ENCODE peak calls at places on chromosomes 3 and 15, in ten cellular contexts. One of them, this sample, is unnamed.
A peak's percentile ranks its signal among the peaks of the same experiment; 100 is the strongest.

GRCh38 chr3:31776016-31776415 is 205.0 kb downstream of the OSBPL10 start:
- DNase-seq in psoas muscle: no peak
- DNase-seq in astrocyte: no peak
- DNase-seq in mucosa of descending colon: no peak
- DNase-seq in colonic mucosa: no peak
- DNase-seq in IMR-90: no peak
- DNase-seq in sigmoid colon: no peak
- DNase-seq in stomach: no peak
- DNase-seq in right lobe of liver: no peak
- DNase-seq in brain microvascular endothelial cell: no peak
- DNase-seq in this sample: peak; percentile 28

GRCh38 chr15:101192081-101192480 is 59.8 kb downstream of the CHSY1 start:
- DNase-seq in brain microvascular endothelial cell: no peak
- DNase-seq in colonic mucosa: no peak
- DNase-seq in stomach: no peak
- DNase-seq in astrocyte: no peak
- DNase-seq in IMR-90: no peak
- DNase-seq in right lobe of liver: no peak
- DNase-seq in mucosa of descending colon: no peak
- DNase-seq in sigmoid colon: no peak
- DNase-seq in psoas muscle: no peak
- DNase-seq in this sample: peak; percentile 66

GRCh38 chr15:28888900-28889299 is 3.1 kb downstream of the APBA2 start:
- DNase-seq in right lobe of liver: no peak
- DNase-seq in colonic mucosa: no peak
- DNase-seq in astrocyte: no peak
- DNase-seq in brain microvascular endothelial cell: no peak
- DNase-seq in IMR-90: no peak
- DNase-seq in stomach: no peak
- DNase-seq in psoas muscle: no peak
- DNase-seq in mucosa of descending colon: no peak
- DNase-seq in sigmoid colon: peak; percentile 45
- DNase-seq in this sample: no peak

GRCh38 chr3:161915283-161915682 is 418.7 kb downstream of the OTOL1 start:
- DNase-seq in right lobe of liver: no peak
- DNase-seq in IMR-90: no peak
- DNase-seq in psoas muscle: no peak
- DNase-seq in sigmoid colon: no peak
- DNase-seq in brain microvascular endothelial cell: no peak
- DNase-seq in astrocyte: no peak
- DNase-seq in mucosa of descending colon: no peak
- DNase-seq in stomach: no peak
- DNase-seq in colonic mucosa: no peak
- DNase-seq in this sample: no peak

GRCh38 chr15:66655997-66656396 is 46.0 kb upstream of the SMAD6 start:
- DNase-seq in brain microvascular endothelial cell: no peak
- DNase-seq in astrocyte: no peak
- DNase-seq in right lobe of liver: no peak
- DNase-seq in mucosa of descending colon: no peak
- DNase-seq in stomach: no peak
- DNase-seq in colonic mucosa: no peak
- DNase-seq in IMR-90: no peak
- DNase-seq in sigmoid colon: no peak
- DNase-seq in psoas muscle: no peak
- DNase-seq in this sample: peak; percentile 18

GRCh38 chr3:42803800-42804112 is 534 bp downstream of the HIGD1A start:
- DNase-seq in stomach: peak; percentile 43
- DNase-seq in right lobe of liver: peak; percentile 55
- DNase-seq in sigmoid colon: no peak
- DNase-seq in psoas muscle: no peak
- DNase-seq in brain microvascular endothelial cell: peak; percentile 16
- DNase-seq in IMR-90: no peak
- DNase-seq in colonic mucosa: peak; percentile 57
- DNase-seq in mucosa of descending colon: peak; percentile 71
- DNase-seq in astrocyte: no peak
- DNase-seq in this sample: no peak

GRCh38 chr3:66622756-66623452 is 122.1 kb upstream of the LRIG1 start:
- DNase-seq in stomach: no peak
- DNase-seq in mucosa of descending colon: no peak
- DNase-seq in right lobe of liver: no peak
- DNase-seq in colonic mucosa: peak; percentile 56
- DNase-seq in astrocyte: no peak
- DNase-seq in brain microvascular endothelial cell: no peak
- DNase-seq in psoas muscle: no peak
- DNase-seq in IMR-90: no peak
- DNase-seq in sigmoid colon: no peak
- DNase-seq in this sample: no peak

GRCh38 chr3:46110701-46111493 is 83.6 kb upstream of the XCR1 start:
- DNase-seq in colonic mucosa: peak; percentile 67
- DNase-seq in sigmoid colon: no peak
- DNase-seq in psoas muscle: no peak
- DNase-seq in mucosa of descending colon: no peak
- DNase-seq in IMR-90: peak; percentile 65
- DNase-seq in stomach: no peak
- DNase-seq in astrocyte: peak; percentile 83
- DNase-seq in brain microvascular endothelial cell: peak; percentile 37
- DNase-seq in right lobe of liver: peak; percentile 47
- DNase-seq in this sample: peak; percentile 55

GRCh38 chr3:107999215-107999775 is 91.5 kb downstream of the CD47 start:
- DNase-seq in psoas muscle: no peak
- DNase-seq in astrocyte: peak; percentile 34
- DNase-seq in right lobe of liver: no peak
- DNase-seq in stomach: peak; percentile 46
- DNase-seq in IMR-90: no peak
- DNase-seq in sigmoid colon: no peak
- DNase-seq in brain microvascular endothelial cell: no peak
- DNase-seq in mucosa of descending colon: no peak
- DNase-seq in colonic mucosa: no peak
- DNase-seq in this sample: peak; percentile 88

GRCh38 chr3:21484323-21485154 is 266.5 kb downstream of the ZNF385D start:
- DNase-seq in mucosa of descending colon: no peak
- DNase-seq in psoas muscle: peak; percentile 13
- DNase-seq in right lobe of liver: no peak
- DNase-seq in colonic mucosa: peak; percentile 27
- DNase-seq in sigmoid colon: no peak
- DNase-seq in brain microvascular endothelial cell: peak; percentile 78
- DNase-seq in IMR-90: peak; percentile 62
- DNase-seq in astrocyte: peak; percentile 55
- DNase-seq in stomach: peak; percentile 65
- DNase-seq in this sample: peak; percentile 62

GRCh38 chr3:193134895-193135294 is 106.1 kb upstream of the PLAAT1 start:
- DNase-seq in brain microvascular endothelial cell: peak; percentile 78
- DNase-seq in stomach: no peak
- DNase-seq in right lobe of liver: no peak
- DNase-seq in astrocyte: peak; percentile 89
- DNase-seq in mucosa of descending colon: no peak
- DNase-seq in colonic mucosa: no peak
- DNase-seq in sigmoid colon: no peak
- DNase-seq in psoas muscle: peak; percentile 12
- DNase-seq in IMR-90: peak; percentile 53
- DNase-seq in this sample: peak; percentile 86

GRCh38 chr3:41196499-41197410 is 2.5 kb upstream of the CTNNB1 start:
- DNase-seq in stomach: no peak
- DNase-seq in astrocyte: no peak
- DNase-seq in IMR-90: no peak
- DNase-seq in sigmoid colon: no peak
- DNase-seq in brain microvascular endothelial cell: no peak
- DNase-seq in colonic mucosa: no peak
- DNase-seq in right lobe of liver: no peak
- DNase-seq in psoas muscle: no peak
- DNase-seq in mucosa of descending colon: no peak
- DNase-seq in this sample: no peak

GRCh38 chr3:190307164-190307545 is 15.1 kb downstream of the CLDN1 start:
- DNase-seq in colonic mucosa: no peak
- DNase-seq in IMR-90: no peak
- DNase-seq in right lobe of liver: no peak
- DNase-seq in astrocyte: no peak
- DNase-seq in sigmoid colon: no peak
- DNase-seq in mucosa of descending colon: no peak
- DNase-seq in stomach: no peak
- DNase-seq in brain microvascular endothelial cell: no peak
- DNase-seq in psoas muscle: no peak
- DNase-seq in this sample: peak; percentile 53

GRCh38 chr3:64022451-64023186 is 675 bp downstream of the PSMD6 start:
- DNase-seq in colonic mucosa: peak; percentile 20
- DNase-seq in astrocyte: no peak
- DNase-seq in IMR-90: no peak
- DNase-seq in psoas muscle: no peak
- DNase-seq in mucosa of descending colon: no peak
- DNase-seq in sigmoid colon: no peak
- DNase-seq in brain microvascular endothelial cell: no peak
- DNase-seq in stomach: no peak
- DNase-seq in right lobe of liver: peak; percentile 23
- DNase-seq in this sample: peak; percentile 32

GRCh38 chr3:70281663-70282062 is 30.8 kb downstream of the MDFIC2 start:
- DNase-seq in psoas muscle: no peak
- DNase-seq in IMR-90: peak; percentile 15
- DNase-seq in stomach: no peak
- DNase-seq in sigmoid colon: no peak
- DNase-seq in astrocyte: peak; percentile 64
- DNase-seq in mucosa of descending colon: no peak
- DNase-seq in brain microvascular endothelial cell: peak; percentile 32
- DNase-seq in colonic mucosa: no peak
- DNase-seq in right lobe of liver: no peak
- DNase-seq in this sample: peak; percentile 74

GRCh38 chr3:145015243-145015642 is 1043.6 kb downstream of the DIPK2A start:
- DNase-seq in astrocyte: peak; percentile 32
- DNase-seq in mucosa of descending colon: no peak
- DNase-seq in colonic mucosa: no peak
- DNase-seq in psoas muscle: no peak
- DNase-seq in IMR-90: peak; percentile 41
- DNase-seq in brain microvascular endothelial cell: peak; percentile 53
- DNase-seq in sigmoid colon: no peak
- DNase-seq in stomach: no peak
- DNase-seq in right lobe of liver: no peak
- DNase-seq in this sample: peak; percentile 10

GRCh38 chr15:40443255-40443654 is 2.5 kb downstream of the BAHD1 start:
- DNase-seq in stomach: no peak
- DNase-seq in astrocyte: no peak
- DNase-seq in colonic mucosa: no peak
- DNase-seq in sigmoid colon: no peak
- DNase-seq in right lobe of liver: no peak
- DNase-seq in IMR-90: no peak
- DNase-seq in mucosa of descending colon: no peak
- DNase-seq in psoas muscle: no peak
- DNase-seq in brain microvascular endothelial cell: no peak
- DNase-seq in this sample: no peak

GRCh38 chr15:58697220-58697619 is 52.3 kb downstream of the ADAM10 start:
- DNase-seq in mucosa of descending colon: no peak
- DNase-seq in brain microvascular endothelial cell: no peak
- DNase-seq in sigmoid colon: no peak
- DNase-seq in right lobe of liver: no peak
- DNase-seq in astrocyte: no peak
- DNase-seq in psoas muscle: no peak
- DNase-seq in colonic mucosa: no peak
- DNase-seq in IMR-90: no peak
- DNase-seq in stomach: no peak
- DNase-seq in this sample: no peak
- H3K4me3 ChIP-seq in mucosa of descending colon: no peak overlapping the region
- H3K4me3 ChIP-seq in brain microvascular endothelial cell: no peak overlapping the region
- H3K4me3 ChIP-seq in sigmoid colon: no peak overlapping the region
- H3K4me3 ChIP-seq in right lobe of liver: no peak overlapping the region
- H3K4me3 ChIP-seq in astrocyte: no peak overlapping the region
- H3K4me3 ChIP-seq in psoas muscle: no peak overlapping the region
- H3K4me3 ChIP-seq in colonic mucosa: no peak overlapping the region
- H3K4me3 ChIP-seq in IMR-90: no peak overlapping the region
- H3K4me3 ChIP-seq in stomach: no peak overlapping the region
- H3K4me3 ChIP-seq in this sample: no peak overlapping the region

GRCh38 chr15:99707481-99708270 is 25.6 kb downstream of the LYSMD4 start:
- DNase-seq in brain microvascular endothelial cell: no peak
- DNase-seq in sigmoid colon: no peak
- DNase-seq in right lobe of liver: no peak
- DNase-seq in stomach: no peak
- DNase-seq in colonic mucosa: no peak
- DNase-seq in IMR-90: peak; percentile 72
- DNase-seq in astrocyte: peak; percentile 60
- DNase-seq in psoas muscle: no peak
- DNase-seq in mucosa of descending colon: no peak
- DNase-seq in this sample: peak; percentile 69

GRCh38 chr15:99704444-99704838 is 28.8 kb downstream of the LYSMD4 start:
- DNase-seq in IMR-90: peak; percentile 90
- DNase-seq in mucosa of descending colon: no peak
- DNase-seq in psoas muscle: no peak
- DNase-seq in right lobe of liver: no peak
- DNase-seq in brain microvascular endothelial cell: peak; percentile 87
- DNase-seq in astrocyte: peak; percentile 70
- DNase-seq in sigmoid colon: no peak
- DNase-seq in colonic mucosa: peak; percentile 46
- DNase-seq in stomach: no peak
- DNase-seq in this sample: peak; percentile 88

GRCh38 chr15:99702895-99703602 is 30.2 kb downstream of the LYSMD4 start:
- DNase-seq in IMR-90: peak; percentile 53
- DNase-seq in colonic mucosa: no peak
- DNase-seq in mucosa of descending colon: no peak
- DNase-seq in astrocyte: peak; percentile 60
- DNase-seq in stomach: no peak
- DNase-seq in brain microvascular endothelial cell: no peak
- DNase-seq in right lobe of liver: no peak
- DNase-seq in sigmoid colon: no peak
- DNase-seq in psoas muscle: no peak
- DNase-seq in this sample: peak; percentile 41

GRCh38 chr15:99706557-99707303 is 26.5 kb downstream of the LYSMD4 start:
- DNase-seq in psoas muscle: no peak
- DNase-seq in mucosa of descending colon: no peak
- DNase-seq in stomach: no peak
- DNase-seq in astrocyte: no peak
- DNase-seq in colonic mucosa: no peak
- DNase-seq in brain microvascular endothelial cell: no peak
- DNase-seq in sigmoid colon: no peak
- DNase-seq in right lobe of liver: no peak
- DNase-seq in IMR-90: no peak
- DNase-seq in this sample: no peak

GRCh38 chr15:99703603-99704443 is 29.4 kb downstream of the LYSMD4 start:
- DNase-seq in mucosa of descending colon: no peak
- DNase-seq in stomach: no peak
- DNase-seq in psoas muscle: no peak
- DNase-seq in right lobe of liver: no peak
- DNase-seq in astrocyte: peak; percentile 87
- DNase-seq in sigmoid colon: no peak
- DNase-seq in colonic mucosa: no peak
- DNase-seq in IMR-90: peak; percentile 95
- DNase-seq in brain microvascular endothelial cell: peak; percentile 89
- DNase-seq in this sample: peak; percentile 94
- TF ChIP-seq CTCF in mucosa of descending colon: no peak
- TF ChIP-seq CTCF in stomach: no peak
- TF ChIP-seq CTCF in psoas muscle: peak; percentile 71
- TF ChIP-seq CTCF in right lobe of liver: peak; percentile 86
- TF ChIP-seq CTCF in astrocyte: peak; percentile 77
- TF ChIP-seq CTCF in sigmoid colon: peak; percentile 44
- TF ChIP-seq CTCF in colonic mucosa: no peak
- TF ChIP-seq CTCF in IMR-90: peak; percentile 73
- TF ChIP-seq CTCF in brain microvascular endothelial cell: peak; percentile 65
- TF ChIP-seq CTCF in this sample: peak; percentile 50

GRCh38 chr15:74454764-74455500 is 6.0 kb downstream of the UBL7 start:
- DNase-seq in colonic mucosa: no peak
- DNase-seq in sigmoid colon: no peak
- DNase-seq in right lobe of liver: no peak
- DNase-seq in astrocyte: no peak
- DNase-seq in psoas muscle: no peak
- DNase-seq in stomach: no peak
- DNase-seq in IMR-90: no peak
- DNase-seq in brain microvascular endothelial cell: no peak
- DNase-seq in mucosa of descending colon: no peak
- DNase-seq in this sample: no peak
- H3K36me3 ChIP-seq in colonic mucosa: no peaks in the 10 kb centered on the region
- H3K36me3 ChIP-seq in sigmoid colon: peaks cover 10% of the 10 kb centered on the region
- H3K36me3 ChIP-seq in right lobe of liver: peaks cover 51% of the 10 kb centered on the region
- H3K36me3 ChIP-seq in astrocyte: no peaks in the 10 kb centered on the region
- H3K36me3 ChIP-seq in psoas muscle: peaks cover 88% of the 10 kb centered on the region
- H3K36me3 ChIP-seq in stomach: peaks cover 86% of the 10 kb centered on the region
- H3K36me3 ChIP-seq in IMR-90: peaks cover 24% of the 10 kb centered on the region
- H3K36me3 ChIP-seq in brain microvascular endothelial cell: peaks cover 4% of the 10 kb centered on the region
- H3K36me3 ChIP-seq in mucosa of descending colon: peaks cover 6% of the 10 kb centered on the region
- H3K36me3 ChIP-seq in this sample: peaks cover 7% of the 10 kb centered on the region

GRCh38 chr3:52208556-52208955 is 10.6 kb downstream of the ALAS1 start:
- DNase-seq in psoas muscle: no peak
- DNase-seq in right lobe of liver: no peak
- DNase-seq in stomach: no peak
- DNase-seq in IMR-90: no peak
- DNase-seq in mucosa of descending colon: no peak
- DNase-seq in colonic mucosa: no peak
- DNase-seq in sigmoid colon: no peak
- DNase-seq in astrocyte: no peak
- DNase-seq in brain microvascular endothelial cell: no peak
- DNase-seq in this sample: no peak
- H3K4me3 ChIP-seq in psoas muscle: no peak overlapping the region
- H3K4me3 ChIP-seq in right lobe of liver: no peak overlapping the region
- H3K4me3 ChIP-seq in stomach: no peak overlapping the region
- H3K4me3 ChIP-seq in IMR-90: no peak overlapping the region
- H3K4me3 ChIP-seq in mucosa of descending colon: no peak overlapping the region
- H3K4me3 ChIP-seq in colonic mucosa: no peak overlapping the region
- H3K4me3 ChIP-seq in sigmoid colon: no peak overlapping the region
- H3K4me3 ChIP-seq in astrocyte: no peak overlapping the region
- H3K4me3 ChIP-seq in brain microvascular endothelial cell: no peak overlapping the region
- H3K4me3 ChIP-seq in this sample: no peak overlapping the region